ENCODE peak calls at places on chromosomes 1 and 21, in five cellular contexts. M, R, J, G and F are unnamed samples.

GRCh38 chr1:187680823-187681222 is 852.1 kb downstream of the PLA2G4A start:
- DNase-seq in M (no peak), G (no peak), J (peak), R (no peak), F (no peak)

GRCh38 chr1:5402618-5403017 is 589.6 kb downstream of the NPHP4 start:
- DNase-seq in M (no peak), R (no peak), J (no peak), G (no peak), F (no peak)

GRCh38 chr1:167373398-167373797 is 144.9 kb downstream of the CD247 start:
- DNase-seq in G (no peak), M (no peak), J (peak), R (no peak), F (no peak)

GRCh38 chr1:119827010-119827409 is 15.8 kb upstream of the REG4 start:
- DNase-seq in G (peak), M (no peak), R (no peak), J (peak), F (no peak)

GRCh38 chr1:109447524-109447923 is 18.8 kb upstream of the SYPL2 start:
- DNase-seq in M (no peak), J (no peak), R (no peak), G (no peak), F (no peak)

GRCh38 chr1:174417921-174418320 is 29.8 kb upstream of the GPR52 start:
- DNase-seq in M (no peak), R (no peak), J (no peak), G (no peak), F (no peak)

GRCh38 chr1:45892068-45892785 is 88.8 kb downstream of the MAST2 start:
- DNase-seq in G (no peak), R (no peak), M (no peak), J (no peak), F (peak)

GRCh38 chr1:185453496-185454192 is 136.6 kb upstream of the IVNS1ABP start:
- DNase-seq in R (no peak), M (no peak), G (peak), J (no peak), F (no peak)

GRCh38 chr1:192378276-192378675 is 61.5 kb downstream of the RGS21 start:
- DNase-seq in R (no peak), M (no peak), J (no peak), G (no peak), F (no peak)

GRCh38 chr1:66705100-66705499 is 47.2 kb upstream of the DYNLT5 start:
- DNase-seq in G (no peak), M (no peak), R (no peak), J (no peak), F (peak)

GRCh38 chr21:34065015-34065414 is 8.4 kb upstream of the MRPS6 start:
- DNase-seq in M (no peak), J (peak), G (no peak), R (no peak), F (no peak)

GRCh38 chr1:183810756-183811155 is 5.8 kb downstream of the RGL1 start:
- DNase-seq in J (no peak), R (no peak), G (no peak), M (no peak), F (no peak)

DNA sequence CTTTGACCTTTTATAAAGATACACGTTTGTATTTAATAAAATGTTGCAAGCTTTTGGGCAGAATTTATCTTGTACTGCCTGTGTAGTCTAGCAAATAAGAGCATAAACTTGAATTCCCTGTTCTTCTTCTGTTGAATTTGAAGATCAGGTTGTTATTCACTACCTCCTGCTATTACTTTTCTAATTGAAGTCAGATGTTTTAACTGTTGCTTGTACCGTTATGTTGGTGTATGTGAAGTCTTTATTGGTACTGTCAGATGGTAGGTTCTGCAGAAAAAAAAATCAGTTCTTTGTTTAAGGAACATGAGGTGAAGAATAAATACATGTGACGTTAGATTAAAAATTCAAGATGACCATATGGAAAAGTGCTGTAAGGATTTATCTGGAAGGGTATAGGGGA is 69.1 kb downstream of the DYRK1A start:
- DNase-seq in R (no peak), M (no peak), J (no peak), G (no peak), F (no peak)
- H3K4me3 ChIP-seq in R (no peak), M (peak), J (no peak), G (no peak), F (peak)

GRCh38 chr1:36322786-36323635 is 434 bp downstream of the EVA1B start:
- DNase-seq in M (no peak), G (no peak), J (peak), R (no peak), F (no peak)

GRCh38 chr1:36323636-36324321 is at the start of gene EVA1B:
- DNase-seq in G (peak), J (peak), R (peak), M (no peak), F (no peak)

GRCh38 chr1:36322085-36322785 is 1.2 kb downstream of the EVA1B start:
- DNase-seq in M (no peak), J (peak), G (no peak), R (no peak), F (no peak)

GRCh38 chr1:36326499-36326898 is 3.1 kb upstream of the EVA1B start:
- DNase-seq in J (no peak), M (no peak), G (no peak), R (no peak), F (no peak)

DNA sequence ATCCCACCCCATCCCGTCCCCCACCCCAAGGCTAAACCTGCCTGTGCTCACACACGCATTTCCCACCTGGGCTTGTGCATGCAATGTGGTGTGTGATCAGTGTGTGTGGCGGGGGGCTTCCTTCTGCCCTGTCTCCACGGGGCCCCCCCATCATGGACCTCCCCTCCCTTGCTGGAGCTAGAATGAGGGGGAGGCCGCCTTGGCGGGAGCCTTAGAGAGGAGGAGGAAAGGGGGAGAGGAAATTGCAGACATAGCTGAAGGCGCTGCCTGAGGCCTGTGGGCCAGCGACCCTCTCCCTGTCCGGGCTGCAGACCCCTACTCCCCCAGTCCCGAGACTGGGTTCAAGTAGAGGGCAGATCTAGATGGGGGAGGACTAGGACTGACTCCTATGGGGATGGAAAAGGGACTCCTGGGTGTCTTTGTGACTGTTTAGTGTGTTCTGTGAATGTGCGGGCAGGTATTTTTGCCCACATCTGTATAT is 917 bp upstream of the EVA1B start:
- DNase-seq in R (no peak), M (no peak), J (no peak), G (no peak), F (no peak)
- H3K4me3 ChIP-seq in R (no peak), M (peak), J (no peak), G (no peak), F (peak)

DNA sequence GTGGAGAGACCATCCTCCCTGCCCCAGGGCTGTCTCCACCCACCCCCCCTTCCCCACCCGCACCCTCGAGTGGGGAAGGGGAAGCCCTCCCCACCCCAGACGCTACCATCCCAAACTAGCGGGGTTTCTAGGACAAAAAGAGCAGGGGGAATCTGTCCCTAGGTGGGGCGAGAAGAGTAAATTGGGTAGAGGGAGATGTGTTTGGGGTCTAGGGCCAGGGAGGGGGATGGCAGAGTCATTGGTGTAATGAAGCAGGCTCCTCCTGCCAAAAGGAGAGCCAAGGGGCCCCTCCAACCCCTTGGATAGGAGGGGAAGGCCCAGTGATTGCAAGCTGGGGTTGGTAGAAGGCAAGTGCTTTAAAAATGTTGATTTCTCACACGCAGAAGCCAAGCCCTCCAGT is 10.0 kb downstream of the MEX3A start:
- DNase-seq in G (no peak), J (no peak), R (no peak), M (no peak), F (no peak)
- H3K4me3 ChIP-seq in G (no peak), J (no peak), R (no peak), M (no peak), F (no peak)

DNA sequence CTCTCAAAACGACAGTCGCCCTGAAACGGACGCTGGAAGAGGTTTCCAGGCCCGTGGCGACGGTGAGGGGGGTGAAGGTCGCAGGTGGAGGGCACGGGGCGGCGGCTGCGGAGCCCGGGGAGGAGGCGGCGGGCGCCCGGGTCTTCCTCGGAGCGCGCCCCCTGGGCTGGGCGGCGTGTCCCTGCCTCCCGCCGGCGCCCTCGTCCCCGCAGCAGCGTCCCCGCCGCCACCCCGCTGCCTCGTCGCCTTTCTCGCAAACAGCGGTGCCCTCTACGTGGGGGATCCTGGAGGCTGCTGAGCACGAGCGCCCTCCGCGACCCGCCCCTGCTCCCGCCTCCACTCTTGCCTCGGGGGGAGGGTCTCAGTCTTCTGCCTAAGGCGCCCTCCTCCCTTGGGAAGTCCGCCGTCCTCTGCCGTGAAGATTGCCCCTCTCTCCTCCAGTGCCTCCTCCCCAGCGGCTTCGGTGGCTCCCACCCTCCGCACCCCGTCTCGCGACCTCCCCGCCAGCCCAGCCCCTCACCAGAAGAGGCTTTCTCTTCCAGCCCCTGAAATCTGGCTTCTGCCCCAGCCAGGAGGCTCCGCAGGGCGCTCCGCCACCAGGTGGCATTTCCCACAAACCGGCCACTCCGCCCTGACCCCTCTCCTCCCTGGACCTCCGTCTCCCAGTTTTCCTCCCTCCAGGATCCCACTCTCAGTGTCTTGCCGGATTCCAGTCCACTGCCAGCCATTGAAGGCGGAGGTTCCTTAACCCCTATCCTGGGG is 227.4 kb downstream of the SDCCAG8 start:
- DNase-seq in R (no peak), J (peak), G (no peak), M (peak), F (no peak)
- H3K4me3 ChIP-seq in R (peak), J (peak), G (no peak), M (peak), F (no peak)

DNA sequence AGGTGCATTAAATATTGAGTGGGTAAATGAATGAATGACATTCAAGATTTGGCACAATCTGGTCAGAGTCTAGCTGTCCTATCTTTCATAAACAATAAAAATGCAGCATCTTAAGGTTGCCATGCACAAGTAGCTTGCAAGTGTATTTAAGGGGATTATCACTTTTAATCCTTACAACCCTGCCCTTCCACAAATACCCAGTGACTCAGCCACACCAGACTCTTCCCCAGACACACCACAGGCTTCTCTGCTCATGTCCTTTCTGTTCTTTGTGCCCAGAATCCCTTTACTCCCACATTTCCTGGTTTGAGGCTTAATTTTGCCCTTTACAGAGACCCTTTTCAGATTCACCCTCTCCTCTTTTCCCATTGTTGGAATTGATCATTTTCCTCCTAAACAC is 59.8 kb downstream of the KIRREL1 start:
- DNase-seq in R (no peak), M (no peak), G (peak), J (no peak), F (no peak)
- H3K4me3 ChIP-seq in R (no peak), M (no peak), G (no peak), J (no peak), F (no peak)

DNA sequence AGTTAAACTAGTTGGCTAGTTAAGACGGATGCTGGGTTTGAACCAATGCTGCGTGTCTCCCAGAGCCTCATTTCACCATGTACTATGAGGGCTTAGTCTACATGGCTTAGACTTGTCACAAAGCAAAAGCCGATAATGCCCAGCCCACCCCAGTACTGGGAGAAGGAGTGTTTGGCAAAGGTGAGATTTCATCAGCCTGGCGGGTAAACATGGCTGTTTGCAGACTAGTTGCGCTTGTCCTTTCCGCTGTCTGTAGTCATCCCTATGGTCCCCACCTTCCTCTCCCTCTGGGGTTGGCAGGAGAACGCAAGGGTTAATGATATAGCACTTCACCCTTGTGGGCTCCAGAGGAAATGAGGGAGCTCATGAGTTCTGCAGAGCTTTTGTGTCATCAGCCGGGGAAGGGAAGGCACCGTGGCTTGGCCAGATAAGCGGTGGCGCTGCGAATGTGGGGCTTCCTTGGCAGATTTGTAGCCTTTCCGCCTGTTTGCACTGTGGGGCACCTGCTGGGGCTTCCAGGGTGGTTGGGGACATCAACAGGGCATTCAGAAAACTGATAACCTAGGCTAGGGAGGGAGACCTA is 29.2 kb downstream of the SOX13 start:
- DNase-seq in M (no peak), J (no peak), G (no peak), R (no peak), F (no peak)
- H3K4me3 ChIP-seq in M (no peak), J (no peak), G (no peak), R (no peak), F (no peak)

DNA sequence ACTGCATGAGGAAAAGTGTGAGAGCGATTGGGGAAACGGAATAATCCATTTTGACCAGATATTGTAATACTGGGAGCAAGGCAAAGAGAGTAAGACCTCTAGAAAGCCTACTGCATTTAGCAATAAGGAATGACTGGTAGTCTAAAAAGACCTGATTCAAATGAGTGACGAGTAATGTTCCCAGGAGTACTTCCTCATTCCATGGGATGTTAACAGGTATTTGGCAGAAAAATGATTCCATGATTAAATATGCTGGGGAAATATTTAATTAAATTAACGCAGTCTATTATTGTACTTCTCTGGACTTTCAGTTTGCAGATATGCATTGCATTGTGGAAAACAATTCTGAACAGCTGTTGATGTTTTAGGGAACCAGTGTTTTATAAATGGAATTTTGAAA is 105.5 kb downstream of the RPE65 start:
- DNase-seq in J (no peak), G (no peak), R (no peak), M (no peak), F (no peak)
- H3K4me3 ChIP-seq in J (no peak), G (no peak), R (no peak), M (no peak), F (no peak)

GRCh38 chr1:229624906-229625871 is 733 bp downstream of the TAF5L start:
- DNase-seq in G (peak), M (peak), J (peak), R (peak), F (peak)

GRCh38 chr1:229624521-229624905 is 1.4 kb downstream of the TAF5L start:
- DNase-seq in J (no peak), M (no peak), G (no peak), R (no peak), F (no peak)

GRCh38 chr1:229629251-229629650 is 3.2 kb downstream of the URB2 start:
- DNase-seq in G (no peak), M (no peak), R (no peak), J (no peak), F (no peak)

GRCh38 chr1:229625893-229626831 is at the start of the genes TAF5L and URB2:
- DNase-seq in M (peak), J (peak), R (peak), G (peak), F (peak)

DNA sequence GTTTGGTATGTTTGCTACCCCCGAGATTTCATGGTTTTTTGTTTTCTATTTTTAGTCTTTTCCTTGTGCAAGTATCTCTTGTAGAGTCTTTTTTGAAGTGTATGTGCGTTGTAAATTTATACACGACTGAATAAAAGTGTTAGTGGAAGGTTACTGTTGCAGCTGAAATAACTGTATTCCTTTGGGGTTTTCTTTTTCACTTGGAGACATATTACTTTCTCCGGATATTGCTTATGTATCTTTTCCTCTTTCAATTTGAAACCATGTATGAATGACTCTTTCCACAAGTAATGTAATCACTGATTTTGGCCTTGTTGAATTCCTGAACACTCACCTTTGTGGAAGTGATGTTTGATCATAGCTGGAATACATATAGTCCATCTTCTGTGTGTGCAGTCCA is 956 bp downstream of the URB2 start:
- DNase-seq in G (no peak), R (no peak), J (no peak), M (no peak), F (no peak)
- H3K4me3 ChIP-seq in G (peak), R (peak), J (peak), M (peak), F (peak)

DNA sequence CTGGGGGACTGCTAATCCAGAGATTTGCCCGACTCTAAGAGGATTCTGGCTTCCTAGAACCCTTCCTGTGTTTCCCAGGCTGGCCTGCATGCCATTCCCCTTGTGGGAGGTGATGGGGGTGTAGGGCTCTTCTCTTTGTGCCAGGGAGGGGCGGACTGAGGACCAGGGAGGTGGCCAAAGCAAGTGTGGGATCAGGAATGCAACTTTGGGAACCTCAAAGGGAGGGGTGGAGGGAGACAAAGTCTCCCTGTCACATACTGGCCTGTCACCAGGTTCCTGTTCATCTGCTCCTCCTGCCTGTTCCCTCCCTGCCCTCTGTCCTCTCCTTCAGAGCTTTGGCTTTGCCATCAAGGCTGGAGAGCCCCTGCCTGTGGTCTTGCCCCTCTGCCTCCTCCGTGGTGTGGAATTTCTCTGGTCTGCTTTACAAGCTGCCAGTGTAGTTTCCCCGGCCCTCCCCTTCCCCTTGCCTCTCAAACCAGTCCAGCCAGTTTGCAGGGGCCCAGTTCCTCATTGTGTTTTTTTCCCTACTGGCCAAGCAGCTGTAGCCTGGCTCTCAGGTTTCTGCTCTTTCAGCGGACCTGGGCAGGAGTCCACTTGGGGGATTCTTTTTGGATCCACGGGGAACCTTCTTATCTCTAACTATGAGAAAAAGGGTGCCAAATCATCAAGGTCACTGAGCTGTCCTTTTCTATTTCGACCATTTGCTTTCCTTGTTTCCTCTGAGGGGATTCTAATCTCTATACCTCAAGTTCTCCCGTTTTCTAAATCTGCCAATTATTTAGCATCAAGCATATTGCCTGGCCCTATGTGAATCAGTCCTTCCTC is 1.8 kb downstream of the CGN start:
- DNase-seq in G (no peak), J (peak), M (no peak), R (no peak), F (peak)
- H3K4me3 ChIP-seq in G (no peak), J (no peak), M (no peak), R (no peak), F (peak)

GRCh38 chr21:43851593-43851992 is 13.4 kb upstream of the AGPAT3 start:
- DNase-seq in J (no peak), G (no peak), M (no peak), R (no peak), F (no peak)
- H3K4me3 ChIP-seq in J (no peak), G (no peak), M (no peak), R (no peak), F (no peak)